ENCODE peak calls at places on chromosome 10, in six cellular contexts. W is brain microvascular endothelial cell; N is mesendoderm; J is CD8-positive, alpha-beta T cell; A is HCT116; Z is A549. G is an unnamed sample.

GRCh38 chr10:99234067-99234738 is 1.4 kb downstream of the HPSE2 start:
- DNase-seq in W (peak), N (peak), J (no peak), A (no peak), Z (no peak), G (no peak)

GRCh38 chr10:20897146-20897834 is at the start of gene NEBL:
- DNase-seq in W (no peak), N (peak), J (no peak), A (no peak), Z (no peak), G (no peak)

GRCh38 chr10:132788180-132788830 is 2.4 kb upstream of the NKX6-2 start:
- DNase-seq in W (no peak), N (peak), J (no peak), A (no peak), Z (peak), G (no peak)

GRCh38 chr10:101227765-101228681 is 1.2 kb downstream of the LBX1 start:
- DNase-seq in W (no peak), N (peak), J (no peak), A (no peak), Z (peak), G (no peak)

GRCh38 chr10:82796510-82796909 is 921.5 kb downstream of the NRG3 start:
- DNase-seq in W (no peak), N (peak), J (no peak), A (no peak), Z (no peak), G (no peak)

GRCh38 chr10:2076528-2076927 is 339.2 kb upstream of the ADARB2 start:
- DNase-seq in W (no peak), N (peak), J (no peak), A (no peak), Z (no peak), G (no peak)

GRCh38 chr10:102712089-102712488 is 2.1 kb downstream of the ARL3 start:
- DNase-seq in W (no peak), N (no peak), J (no peak), A (no peak), Z (no peak), G (no peak)

GRCh38 chr10:59337254-59337653 is 25.1 kb downstream of the FAM13C start:
- DNase-seq in W (peak), N (no peak), J (no peak), A (no peak), Z (no peak), G (peak)

GRCh38 chr10:80191589-80192270 is 13.6 kb downstream of the ANXA11 start:
- DNase-seq in W (no peak), N (no peak), J (no peak), A (no peak), Z (no peak), G (peak)

GRCh38 chr10:130806426-130806825 is 505.1 kb downstream of the TCERG1L start:
- DNase-seq in W (no peak), N (no peak), J (no peak), A (no peak), Z (no peak), G (no peak)

GRCh38 chr10:3774814-3775670 is 10.0 kb downstream of the KLF6 start:
- DNase-seq in W (peak), N (peak), J (no peak), A (peak), Z (no peak), G (peak)

GRCh38 chr10:82814635-82815034 is 939.6 kb downstream of the NRG3 start:
- DNase-seq in W (no peak), N (no peak), J (no peak), A (no peak), Z (no peak), G (peak)

GRCh38 chr10:12549297-12549696 is 199.9 kb downstream of the CAMK1D start:
- DNase-seq in W (no peak), N (no peak), J (no peak), A (peak), Z (no peak), G (no peak)

GRCh38 chr10:128103229-128103714 is 23.0 kb downstream of the MKI67 start:
- DNase-seq in W (no peak), N (no peak), J (no peak), A (no peak), Z (no peak), G (no peak)

GRCh38 chr10:20970708-20971107 is 73.6 kb upstream of the NEBL start:
- DNase-seq in W (no peak), N (no peak), J (no peak), A (no peak), Z (no peak), G (no peak)

GRCh38 chr10:52353210-52353609 is 39.1 kb downstream of the DKK1 start:
- DNase-seq in W (no peak), N (no peak), J (no peak), A (no peak), Z (no peak), G (no peak)

GRCh38 chr10:132846631-132847415 is 60.9 kb upstream of the NKX6-2 start:
- DNase-seq in W (no peak), N (no peak), J (no peak), A (no peak), Z (no peak), G (no peak)

GRCh38 chr10:115417585-115418265 is 324.6 kb downstream of the ATRNL1 start:
- DNase-seq in W (peak), N (peak), J (no peak), A (peak), Z (peak), G (peak)

GRCh38 chr10:101759354-101760247 is 16.3 kb downstream of the FGF8 start:
- DNase-seq in W (no peak), N (peak), J (no peak), A (no peak), Z (no peak), G (no peak)

GRCh38 chr10:66784796-66785195 is 141.0 kb upstream of the LRRTM3 start:
- DNase-seq in W (no peak), N (no peak), J (no peak), A (no peak), Z (no peak), G (no peak)

GRCh38 chr10:132710036-132710686 is 75.8 kb downstream of the NKX6-2 start:
- DNase-seq in W (no peak), N (no peak), J (no peak), A (no peak), Z (no peak), G (no peak)

GRCh38 chr10:89206402-89207180 is 526 bp downstream of the CH25H start:
- DNase-seq in W (no peak), N (no peak), J (peak), A (no peak), Z (no peak), G (no peak)

GRCh38 chr10:133346413-133346812 is 760 bp upstream of the PRAP1 start:
- DNase-seq in W (no peak), N (no peak), J (no peak), A (no peak), Z (no peak), G (no peak)

GRCh38 chr10:78805176-78805575 is 263.6 kb upstream of the ZMIZ1 start:
- DNase-seq in W (peak), N (peak), J (no peak), A (no peak), Z (no peak), G (peak)

GRCh38 chr10:1036341-1036791 is 10.7 kb upstream of the IDI2 start:
- DNase-seq in W (peak), N (no peak), J (no peak), A (no peak), Z (peak), G (peak)

GRCh38 chr10:103333934-103334520 is 16.9 kb downstream of the PCGF6 start:
- DNase-seq in W (no peak), N (peak), J (no peak), A (peak), Z (peak), G (no peak)

GRCh38 chr10:78002541-78003284 is 26.6 kb downstream of the POLR3A start:
- DNase-seq in W (no peak), N (no peak), J (no peak), A (no peak), Z (no peak), G (no peak)

GRCh38 chr10:65033957-65034356 is 1512.8 kb downstream of the REEP3 start:
- DNase-seq in W (no peak), N (no peak), J (no peak), A (no peak), Z (no peak), G (no peak)

GRCh38 chr10:93993782-93994668 is at the start of gene PLCE1:
- DNase-seq in W (no peak), N (peak), J (no peak), A (no peak), Z (peak), G (no peak)

GRCh38 chr10:101968910-101969321 is 87.1 kb downstream of the ARMH3 start:
- DNase-seq in W (no peak), N (no peak), J (no peak), A (no peak), Z (no peak), G (no peak)

GRCh38 chr10:79927111-79927828 is 21.6 kb downstream of the SFTPD start:
- DNase-seq in W (no peak), N (no peak), J (no peak), A (no peak), Z (no peak), G (no peak)

GRCh38 chr10:73964743-73965142 is 33.2 kb upstream of the VCL start:
- DNase-seq in W (no peak), N (no peak), J (no peak), A (no peak), Z (no peak), G (no peak)
- H3K27ac ChIP-seq in W (no peak), N (peak), J (no peak), A (peak), Z (peak), G (no peak)

GRCh38 chr10:44393051-44393630 is 8.2 kb upstream of the CXCL12 start:
- DNase-seq in W (no peak), N (no peak), J (no peak), A (no peak), Z (no peak), G (no peak)

GRCh38 chr10:44393834-44394547 is 9.1 kb upstream of the CXCL12 start:
- DNase-seq in W (no peak), N (no peak), J (no peak), A (no peak), Z (no peak), G (no peak)

GRCh38 chr10:44392420-44392819 is 7.5 kb upstream of the CXCL12 start:
- DNase-seq in W (no peak), N (no peak), J (no peak), A (no peak), Z (no peak), G (no peak)

GRCh38 chr10:44390585-44391072 is 5.7 kb upstream of the CXCL12 start:
- DNase-seq in W (no peak), N (no peak), J (no peak), A (no peak), Z (no peak), G (no peak)

GRCh38 chr10:44391981-44392380 is 7.1 kb upstream of the CXCL12 start:
- DNase-seq in W (no peak), N (no peak), J (no peak), A (no peak), Z (no peak), G (no peak)
- H3K27ac ChIP-seq in W (no peak), N (no peak), J (no peak), A (no peak), Z (no peak), G (no peak)

GRCh38 chr10:48219194-48219593 is 55.3 kb downstream of the FRMPD2 start:
- DNase-seq in W (no peak), N (no peak), J (no peak), A (no peak), Z (no peak), G (no peak)
- H3K27ac ChIP-seq in W (no peak), N (no peak), J (no peak), A (no peak), Z (no peak), G (no peak)

GRCh38 chr10:113945075-113945686 is 90.7 kb downstream of the NHLRC2 start:
- DNase-seq in W (peak), N (peak), J (no peak), A (peak), Z (no peak), G (peak)

GRCh38 chr10:113945687-113946085 is 91.2 kb downstream of the NHLRC2 start:
- DNase-seq in W (no peak), N (no peak), J (no peak), A (no peak), Z (no peak), G (no peak)

GRCh38 chr10:113950268-113950667 is 93.4 kb upstream of the ADRB1 start:
- DNase-seq in W (no peak), N (no peak), J (no peak), A (no peak), Z (no peak), G (no peak)

DNA sequence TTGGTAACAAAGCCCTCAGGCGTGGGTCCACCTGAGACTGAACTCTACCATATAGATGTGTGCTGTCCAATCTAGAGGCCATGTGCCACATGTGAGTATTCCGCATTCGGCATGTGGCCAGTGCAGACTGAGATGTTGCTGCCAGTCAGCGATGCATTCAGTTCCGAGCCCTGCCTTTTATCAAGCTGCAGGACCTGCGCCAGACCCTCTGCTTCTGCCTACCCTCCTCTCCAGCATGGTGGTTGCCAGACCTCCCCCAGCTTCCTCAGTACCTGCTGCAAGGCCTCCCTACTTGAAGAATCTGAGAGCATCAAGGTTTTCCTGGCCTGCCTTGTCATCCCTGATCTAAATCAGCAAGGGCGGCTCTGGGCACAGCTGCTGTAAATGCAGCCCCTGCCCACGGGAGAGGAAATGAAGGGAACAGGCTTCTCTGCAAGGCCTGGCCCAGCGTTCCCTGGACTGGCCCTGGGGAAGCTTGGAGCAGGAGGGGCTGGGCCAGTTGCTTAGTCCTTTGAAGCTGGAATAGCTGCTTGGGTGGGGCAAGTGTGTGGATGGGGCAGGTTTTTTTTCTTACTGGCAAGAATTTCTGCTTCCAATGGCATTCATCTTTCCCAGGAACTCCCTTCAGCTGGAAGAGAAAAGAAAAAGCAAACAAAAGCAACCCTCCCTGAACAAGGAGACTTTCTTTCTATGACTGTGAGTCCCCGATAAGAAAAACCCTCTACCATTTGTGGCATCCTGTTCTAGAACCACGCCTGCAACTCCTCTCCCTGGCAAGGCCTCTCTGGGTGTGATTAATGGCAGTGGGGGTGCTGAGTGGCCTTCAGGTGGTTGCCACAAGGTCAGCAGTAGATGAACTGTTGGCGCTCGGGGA is 92.9 kb downstream of the NHLRC2 start:
- DNase-seq in W (no peak), N (no peak), J (no peak), A (no peak), Z (no peak), G (no peak)
- H3K27ac ChIP-seq in W (no peak), N (no peak), J (no peak), A (no peak), Z (no peak), G (no peak)

GRCh38 chr10:13634207-13634606 is 47.4 kb downstream of the PRPF18 start:
- DNase-seq in W (no peak), N (no peak), J (no peak), A (no peak), Z (no peak), G (no peak)
- H3K27ac ChIP-seq in W (peak), N (no peak), J (no peak), A (no peak), Z (no peak), G (no peak)

DNA sequence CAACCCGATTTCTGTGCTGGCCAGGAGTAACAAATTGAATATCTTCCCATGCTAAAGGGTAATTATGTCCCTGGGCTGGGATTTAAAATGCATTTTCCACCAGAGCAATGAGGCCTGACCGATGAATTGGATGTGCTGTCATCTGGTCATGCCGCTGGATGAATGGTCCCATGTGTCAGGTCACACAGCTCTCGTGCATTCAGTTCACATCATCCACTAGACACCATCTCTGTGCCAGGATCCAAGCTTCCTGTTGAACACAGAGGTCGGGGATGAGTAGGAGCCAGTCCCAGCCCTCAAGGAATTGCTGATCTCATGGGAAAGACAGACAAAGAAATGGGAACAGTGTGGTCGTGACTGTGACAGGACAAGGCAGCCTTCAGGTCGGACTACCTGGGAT is 200.9 kb downstream of the ADRA2A start:
- DNase-seq in W (no peak), N (no peak), J (no peak), A (no peak), Z (no peak), G (no peak)
- H3K27ac ChIP-seq in W (no peak), N (no peak), J (no peak), A (no peak), Z (no peak), G (no peak)

GRCh38 chr10:61629594-61629993 is 33.1 kb upstream of the CABCOCO1 start:
- DNase-seq in W (no peak), N (peak), J (no peak), A (no peak), Z (no peak), G (no peak)

GRCh38 chr10:61627266-61627665 is 35.5 kb upstream of the CABCOCO1 start:
- DNase-seq in W (no peak), N (no peak), J (no peak), A (no peak), Z (no peak), G (no peak)

GRCh38 chr10:61628199-61628874 is 34.4 kb upstream of the CABCOCO1 start:
- DNase-seq in W (no peak), N (no peak), J (no peak), A (no peak), Z (no peak), G (peak)

GRCh38 chr10:61626209-61626608 is 36.5 kb upstream of the CABCOCO1 start:
- DNase-seq in W (no peak), N (no peak), J (no peak), A (no peak), Z (no peak), G (no peak)

DNA sequence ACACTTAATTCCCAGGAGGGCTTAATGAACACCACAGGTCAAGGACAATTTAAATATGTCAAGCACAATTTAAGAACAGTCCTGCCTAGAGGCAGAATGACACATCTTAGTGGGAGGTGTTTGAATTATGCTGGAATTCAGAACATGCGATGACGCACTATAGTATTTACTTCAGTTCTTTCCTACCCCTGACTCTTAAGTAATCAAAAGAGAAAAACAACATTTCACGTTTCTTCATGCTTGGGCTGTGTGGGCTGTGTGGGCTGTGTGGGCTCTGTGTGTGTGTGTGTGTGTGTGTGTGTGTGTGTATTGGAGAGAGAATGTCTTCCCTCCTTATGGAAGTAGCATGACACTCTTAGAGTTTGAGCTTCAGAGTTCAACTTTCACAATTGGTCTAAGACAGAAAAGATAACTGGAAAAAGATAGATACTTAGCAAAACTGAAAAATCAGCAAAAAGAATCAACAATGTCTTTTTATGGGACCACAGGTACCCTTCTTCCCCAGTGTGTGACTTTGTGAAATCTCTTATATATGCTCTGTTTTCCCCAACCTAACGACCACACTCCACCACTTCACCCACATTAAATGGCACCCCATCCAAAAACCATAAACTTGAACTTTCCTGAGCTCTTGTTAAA is 33.7 kb upstream of the CABCOCO1 start:
- DNase-seq in W (peak), N (peak), J (no peak), A (no peak), Z (peak), G (peak)
- H3K27ac ChIP-seq in W (peak), N (no peak), J (no peak), A (no peak), Z (peak), G (peak)

G was measured in foreskin keratinocyte.